ENCODE peak calls at places on chromosomes 16 and 17, in four cellular contexts. I, Z, T and S are unnamed samples.

GRCh38 chr17:82751571-82752370 is at the start of gene TBCD:
- DNase-seq in T (peak; percentile 88), Z (peak; percentile 91), I (peak; percentile 38), S (peak; percentile 89)

GRCh38 chr16:28317040-28317880 is 24.9 kb downstream of the SBK1 start:
- DNase-seq in T (peak; percentile 71), Z (peak; percentile 76), I (no peak), S (peak; percentile 34)

GRCh38 chr17:16989953-16990860 is 18.3 kb upstream of the TNFRSF13B start:
- DNase-seq in T (peak; percentile 65), I (no peak), Z (peak; percentile 29), S (peak; percentile 59)

GRCh38 chr17:73342057-73342522 is 30.3 kb upstream of the CDC42EP4 start:
- DNase-seq in I (peak; percentile 70), T (peak; percentile 96), Z (peak; percentile 96), S (peak; percentile 88)

GRCh38 chr16:1781254-1781653 is 1.1 kb downstream of the SPSB3 start:
- DNase-seq in I (no peak), Z (no peak), T (no peak), S (no peak)

GRCh38 chr16:66270333-66270927 is 96.1 kb upstream of the CDH5 start:
- DNase-seq in I (peak; percentile 51), Z (peak; percentile 90), T (peak; percentile 91), S (peak; percentile 54)

GRCh38 chr16:72216767-72217166 is 44.8 kb upstream of the PMFBP1 start:
- DNase-seq in I (no peak), T (no peak), Z (no peak), S (no peak)

GRCh38 chr17:34081269-34081668 is 173.8 kb upstream of the CCL2 start:
- DNase-seq in I (no peak), Z (peak; percentile 64), T (peak; percentile 73), S (peak; percentile 6)

GRCh38 chr17:77499699-77500435 is 359.1 kb downstream of the SEC14L1 start:
- DNase-seq in I (no peak), Z (no peak), T (no peak), S (no peak)

GRCh38 chr16:11497329-11497805 is 89.4 kb downstream of the LITAF start:
- DNase-seq in Z (peak; percentile 75), I (no peak), T (peak; percentile 65), S (peak; percentile 56)

GRCh38 chr16:47851026-47851610 is 304.7 kb downstream of the ABCC12 start:
- DNase-seq in T (no peak), Z (no peak), I (no peak), S (no peak)

DNA sequence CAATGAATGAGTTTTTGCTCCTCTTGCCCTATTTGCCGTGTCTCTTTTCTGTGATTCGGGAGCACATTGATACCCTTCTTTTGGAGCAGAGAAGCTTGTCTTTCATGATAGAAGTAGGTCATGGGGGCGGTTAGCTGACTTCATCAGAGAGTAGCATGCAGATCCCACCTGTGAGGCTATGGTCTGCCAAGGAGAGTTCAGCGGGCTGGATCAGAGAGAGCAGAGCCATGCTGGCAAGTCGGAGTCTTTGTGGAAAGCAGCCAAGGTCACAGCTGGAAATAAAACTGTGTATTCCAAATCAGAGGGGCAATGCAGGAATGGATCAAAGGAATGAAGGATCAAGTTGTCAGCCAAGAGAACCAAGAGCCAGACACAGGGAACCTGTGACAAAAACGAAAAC is 595.9 kb downstream of the WWOX start:
- DNase-seq in T (no peak), Z (no peak), I (no peak), S (no peak)
- H3K56ac ChIP-seq in T (no peak overlapping the region), Z (no peak overlapping the region), I (no peak overlapping the region), S (no peak overlapping the region)

GRCh38 chr16:4917117-4917516 is 19.8 kb downstream of the PPL start:
- DNase-seq in T (no peak), Z (no peak), I (no peak), S (peak; percentile 74)

GRCh38 chr16:4915226-4915761 is 21.7 kb downstream of the PPL start:
- DNase-seq in Z (no peak), T (no peak), I (no peak), S (peak; percentile 96)

GRCh38 chr16:4922721-4923342 is 14.1 kb downstream of the PPL start:
- DNase-seq in Z (no peak), I (no peak), T (no peak), S (no peak)

GRCh38 chr16:4920826-4921225 is 16.1 kb downstream of the PPL start:
- DNase-seq in Z (no peak), T (no peak), I (no peak), S (peak; percentile 49)

GRCh38 chr16:4918790-4919210 is 18.1 kb downstream of the PPL start:
- DNase-seq in T (no peak), Z (peak; percentile 58), I (no peak), S (no peak)
- H4K5ac ChIP-seq in T (no peak overlapping the region), Z (no peak overlapping the region), I (no peak overlapping the region), S (no peak overlapping the region)

GRCh38 chr17:57447357-57448019 is 191.2 kb downstream of the MSI2 start:
- DNase-seq in Z (no peak), T (no peak), I (no peak), S (no peak)
- H3K56ac ChIP-seq in Z (no peak overlapping the region), T (no peak overlapping the region), I (no peak overlapping the region), S (no peak overlapping the region)

GRCh38 chr17:55784666-55785065 is 33.8 kb downstream of the PCTP start:
- DNase-seq in T (no peak), I (no peak), Z (no peak), S (no peak)
- H4K5ac ChIP-seq in T (no peak overlapping the region), I (no peak overlapping the region), Z (no peak overlapping the region), S (no peak overlapping the region)

DNA sequence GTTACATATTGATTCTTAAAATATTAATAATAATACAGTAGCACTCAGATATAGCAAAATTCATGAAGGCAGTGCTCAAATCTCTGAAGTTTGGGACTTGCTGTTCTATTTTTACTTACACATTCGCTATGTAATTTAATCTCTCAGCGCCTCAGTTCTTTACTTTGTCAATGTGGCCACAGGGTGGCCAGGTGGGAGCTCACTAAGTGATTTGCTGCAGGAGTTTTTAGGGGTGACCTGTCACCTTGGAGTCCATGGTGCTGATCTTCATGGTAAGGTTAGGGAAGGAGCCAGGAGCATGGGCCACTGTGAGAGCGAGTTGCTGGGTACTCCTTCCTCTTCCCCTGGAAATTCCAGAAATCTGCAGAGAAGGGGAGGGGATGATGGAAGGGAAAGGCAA is 28.1 kb downstream of the VWA3A start:
- DNase-seq in I (no peak), Z (no peak), T (peak; percentile 22), S (no peak)
- H3K56ac ChIP-seq in I (no peak overlapping the region), Z (no peak overlapping the region), T (no peak overlapping the region), S (no peak overlapping the region)